ENCODE peak calls at places on chromosomes 7 and 10, in six cellular contexts. One of them, this sample, is unnamed.

GRCh38 chr10:49076319-49076718 is 39.0 kb downstream of the VSTM4 start:
- DNase-seq in K562: no peak
- DNase-seq in H1: no peak
- DNase-seq in SK-N-SH: no peak
- DNase-seq in HepG2: no peak
- DNase-seq in GM12892: no peak
- DNase-seq in this sample: no peak

GRCh38 chr10:121106607-121107006 is 255.4 kb downstream of the WDR11 start:
- DNase-seq in H1: no peak
- DNase-seq in HepG2: no peak
- DNase-seq in K562: no peak
- DNase-seq in GM12892: no peak
- DNase-seq in SK-N-SH: no peak
- DNase-seq in this sample: no peak

GRCh38 chr7:40276061-40276460 is 141.3 kb downstream of the SUGCT start:
- DNase-seq in K562: no peak
- DNase-seq in SK-N-SH: no peak
- DNase-seq in HepG2: no peak
- DNase-seq in H1: no peak
- DNase-seq in GM12892: no peak
- DNase-seq in this sample: no peak

GRCh38 chr10:59134785-59135184 is 41.7 kb upstream of the PHYHIPL start:
- DNase-seq in HepG2: no peak
- DNase-seq in H1: no peak
- DNase-seq in SK-N-SH: no peak
- DNase-seq in GM12892: no peak
- DNase-seq in K562: no peak
- DNase-seq in this sample: no peak

GRCh38 chr7:106609416-106609815 is 51.5 kb downstream of the CCDC71L start:
- DNase-seq in H1: no peak
- DNase-seq in GM12892: no peak
- DNase-seq in HepG2: no peak
- DNase-seq in SK-N-SH: no peak
- DNase-seq in K562: no peak
- DNase-seq in this sample: no peak

GRCh38 chr10:29257106-29257783 is 31.6 kb upstream of the LYZL1 start:
- DNase-seq in GM12892: no peak
- DNase-seq in SK-N-SH: no peak
- DNase-seq in HepG2: no peak
- DNase-seq in K562: no peak
- DNase-seq in H1: no peak
- DNase-seq in this sample: no peak

GRCh38 chr10:17073720-17074547 is 55.7 kb downstream of the CUBN start:
- DNase-seq in GM12892: no peak
- DNase-seq in SK-N-SH: no peak
- DNase-seq in H1: no peak
- DNase-seq in HepG2: no peak
- DNase-seq in K562: no peak
- DNase-seq in this sample: no peak

GRCh38 chr7:10483671-10484070 is 490.0 kb upstream of the PHF14 start:
- DNase-seq in H1: no peak
- DNase-seq in HepG2: no peak
- DNase-seq in GM12892: no peak
- DNase-seq in K562: no peak
- DNase-seq in SK-N-SH: no peak
- DNase-seq in this sample: no peak

GRCh38 chr7:47241112-47242065 is 340.5 kb downstream of the TNS3 start:
- DNase-seq in SK-N-SH: no peak
- DNase-seq in GM12892: no peak
- DNase-seq in HepG2: no peak
- DNase-seq in K562: no peak
- DNase-seq in H1: no peak
- DNase-seq in this sample: no peak

GRCh38 chr7:31775511-31775910 is 88.5 kb downstream of the PPP1R17 start:
- DNase-seq in SK-N-SH: no peak
- DNase-seq in GM12892: no peak
- DNase-seq in HepG2: no peak
- DNase-seq in H1: no peak
- DNase-seq in K562: no peak
- DNase-seq in this sample: no peak

GRCh38 chr7:47252706-47253105 is 329.2 kb downstream of the TNS3 start:
- DNase-seq in SK-N-SH: no peak
- DNase-seq in K562: no peak
- DNase-seq in H1: no peak
- DNase-seq in HepG2: no peak
- DNase-seq in GM12892: no peak
- DNase-seq in this sample: no peak

GRCh38 chr7:41891967-41892755 is 189.3 kb upstream of the INHBA start:
- DNase-seq in GM12892: no peak
- DNase-seq in K562: peak; percentile 14
- DNase-seq in SK-N-SH: peak; percentile 19
- DNase-seq in HepG2: no peak
- DNase-seq in H1: no peak
- DNase-seq in this sample: no peak

GRCh38 chr7:55100172-55100961 is 81.5 kb downstream of the EGFR start:
- DNase-seq in H1: no peak
- DNase-seq in GM12892: no peak
- DNase-seq in K562: no peak
- DNase-seq in SK-N-SH: no peak
- DNase-seq in HepG2: no peak
- DNase-seq in this sample: no peak

GRCh38 chr7:57579454-57579853 is 129.5 kb downstream of the ZNF716 start:
- DNase-seq in H1: no peak
- DNase-seq in SK-N-SH: no peak
- DNase-seq in K562: no peak
- DNase-seq in HepG2: no peak
- DNase-seq in GM12892: no peak
- DNase-seq in this sample: no peak

GRCh38 chr7:152537639-152538038 is 101.8 kb upstream of the KMT2C start:
- DNase-seq in GM12892: no peak
- DNase-seq in SK-N-SH: no peak
- DNase-seq in K562: peak; percentile 4
- DNase-seq in HepG2: no peak
- DNase-seq in H1: no peak
- DNase-seq in this sample: no peak

GRCh38 chr10:130050008-130050407 is 60.6 kb downstream of the C10orf143 start:
- DNase-seq in K562: no peak
- DNase-seq in SK-N-SH: no peak
- DNase-seq in H1: no peak
- DNase-seq in GM12892: no peak
- DNase-seq in HepG2: no peak
- DNase-seq in this sample: no peak

GRCh38 chr10:119759832-119760231 is 34.0 kb downstream of the INPP5F start:
- DNase-seq in K562: no peak
- DNase-seq in SK-N-SH: no peak
- DNase-seq in H1: no peak
- DNase-seq in GM12892: no peak
- DNase-seq in HepG2: no peak
- DNase-seq in this sample: no peak

GRCh38 chr7:43868681-43869017 is 668 bp downstream of the MRPS24 start:
- DNase-seq in K562: no peak
- DNase-seq in SK-N-SH: no peak
- DNase-seq in GM12892: no peak
- DNase-seq in H1: no peak
- DNase-seq in HepG2: no peak
- DNase-seq in this sample: no peak

GRCh38 chr10:78062296-78062695 is 28.6 kb downstream of the RPS24 start:
- DNase-seq in SK-N-SH: no peak
- DNase-seq in GM12892: no peak
- DNase-seq in K562: no peak
- DNase-seq in H1: no peak
- DNase-seq in HepG2: no peak
- DNase-seq in this sample: no peak

GRCh38 chr10:124589491-124590006 is 127.9 kb downstream of the LHPP start:
- DNase-seq in GM12892: no peak
- DNase-seq in SK-N-SH: no peak
- DNase-seq in K562: no peak
- DNase-seq in HepG2: peak; percentile 76
- DNase-seq in H1: no peak
- DNase-seq in this sample: no peak

GRCh38 chr7:104106106-104106505 is 101.7 kb downstream of the ORC5 start:
- DNase-seq in H1: no peak
- DNase-seq in K562: no peak
- DNase-seq in HepG2: peak; percentile 27
- DNase-seq in GM12892: no peak
- DNase-seq in SK-N-SH: no peak
- DNase-seq in this sample: no peak

GRCh38 chr7:134750083-134751062 is 29.1 kb upstream of the CALD1 start:
- DNase-seq in K562: peak; percentile 86
- DNase-seq in H1: peak; percentile 50
- DNase-seq in HepG2: peak; percentile 27
- DNase-seq in SK-N-SH: peak; percentile 47
- DNase-seq in GM12892: peak; percentile 33
- DNase-seq in this sample: peak; percentile 19

GRCh38 chr7:47337021-47337492 is 244.9 kb downstream of the TNS3 start:
- DNase-seq in K562: no peak
- DNase-seq in SK-N-SH: no peak
- DNase-seq in H1: no peak
- DNase-seq in GM12892: no peak
- DNase-seq in HepG2: no peak
- DNase-seq in this sample: no peak

GRCh38 chr7:74725840-74726239 is 48.0 kb upstream of the NCF1 start:
- DNase-seq in K562: no peak
- DNase-seq in HepG2: no peak
- DNase-seq in GM12892: no peak
- DNase-seq in H1: no peak
- DNase-seq in SK-N-SH: no peak
- DNase-seq in this sample: no peak

GRCh38 chr7:74717889-74718288 is 55.9 kb upstream of the NCF1 start:
- DNase-seq in H1: no peak
- DNase-seq in GM12892: no peak
- DNase-seq in SK-N-SH: no peak
- DNase-seq in K562: no peak
- DNase-seq in HepG2: no peak
- DNase-seq in this sample: no peak

GRCh38 chr7:74718336-74718735 is 55.5 kb upstream of the NCF1 start:
- DNase-seq in H1: no peak
- DNase-seq in HepG2: no peak
- DNase-seq in K562: no peak
- DNase-seq in SK-N-SH: no peak
- DNase-seq in GM12892: no peak
- DNase-seq in this sample: no peak

GRCh38 chr7:74726309-74727101 is 47.3 kb upstream of the NCF1 start:
- DNase-seq in HepG2: no peak
- DNase-seq in SK-N-SH: no peak
- DNase-seq in H1: no peak
- DNase-seq in K562: no peak
- DNase-seq in GM12892: no peak
- DNase-seq in this sample: no peak

GRCh38 chr7:74722045-74722603 is 51.7 kb upstream of the NCF1 start:
- DNase-seq in K562: no peak
- DNase-seq in HepG2: no peak
- DNase-seq in SK-N-SH: no peak
- DNase-seq in H1: no peak
- DNase-seq in GM12892: no peak
- DNase-seq in this sample: no peak
- TF ChIP-seq POLR2AphosphoS5 in K562: no peak
- TF ChIP-seq POLR2AphosphoS5 in HepG2: no peak
- TF ChIP-seq POLR2AphosphoS5 in SK-N-SH: no peak
- TF ChIP-seq POLR2AphosphoS5 in H1: no peak
- TF ChIP-seq POLR2AphosphoS5 in GM12892: no peak
- TF ChIP-seq POLR2AphosphoS5 in this sample: no peak

GRCh38 chr7:130147710-130148325 is 57.4 kb downstream of the TMEM209 start:
- DNase-seq in GM12892: no peak
- DNase-seq in SK-N-SH: no peak
- DNase-seq in H1: no peak
- DNase-seq in K562: no peak
- DNase-seq in HepG2: no peak
- DNase-seq in this sample: no peak

GRCh38 chr7:130150587-130150986 is 54.6 kb downstream of the TMEM209 start:
- DNase-seq in GM12892: no peak
- DNase-seq in K562: no peak
- DNase-seq in SK-N-SH: no peak
- DNase-seq in HepG2: no peak
- DNase-seq in H1: no peak
- DNase-seq in this sample: no peak

GRCh38 chr7:130151591-130152269 is 53.5 kb downstream of the TMEM209 start:
- DNase-seq in H1: no peak
- DNase-seq in SK-N-SH: no peak
- DNase-seq in GM12892: no peak
- DNase-seq in HepG2: no peak
- DNase-seq in K562: no peak
- DNase-seq in this sample: no peak

GRCh38 chr7:130148561-130148960 is 56.6 kb downstream of the TMEM209 start:
- DNase-seq in SK-N-SH: no peak
- DNase-seq in GM12892: no peak
- DNase-seq in K562: no peak
- DNase-seq in HepG2: no peak
- DNase-seq in H1: no peak
- DNase-seq in this sample: no peak

GRCh38 chr7:130149575-130150139 is 55.5 kb downstream of the TMEM209 start:
- DNase-seq in HepG2: no peak
- DNase-seq in SK-N-SH: no peak
- DNase-seq in H1: no peak
- DNase-seq in GM12892: no peak
- DNase-seq in K562: no peak
- DNase-seq in this sample: no peak
- TF ChIP-seq TAF1 in HepG2: no peak
- TF ChIP-seq TAF1 in SK-N-SH: no peak
- TF ChIP-seq TAF1 in H1: no peak
- TF ChIP-seq TAF1 in GM12892: no peak
- TF ChIP-seq TAF1 in K562: no peak
- TF ChIP-seq TAF1 in this sample: no peak

GRCh38 chr10:72503241-72503640 is 122.6 kb downstream of the MICU1 start:
- DNase-seq in HepG2: no peak
- DNase-seq in SK-N-SH: no peak
- DNase-seq in GM12892: no peak
- DNase-seq in K562: no peak
- DNase-seq in H1: no peak
- DNase-seq in this sample: no peak
- TF ChIP-seq POLR2AphosphoS5 in HepG2: no peak
- TF ChIP-seq POLR2AphosphoS5 in SK-N-SH: no peak
- TF ChIP-seq POLR2AphosphoS5 in GM12892: no peak
- TF ChIP-seq POLR2AphosphoS5 in K562: no peak
- TF ChIP-seq POLR2AphosphoS5 in H1: no peak
- TF ChIP-seq POLR2AphosphoS5 in this sample: no peak

GRCh38 chr10:131700506-131700905 is 200.3 kb upstream of the PPP2R2D start:
- DNase-seq in SK-N-SH: no peak
- DNase-seq in HepG2: no peak
- DNase-seq in H1: no peak
- DNase-seq in GM12892: no peak
- DNase-seq in K562: no peak
- DNase-seq in this sample: no peak

GRCh38 chr10:131698232-131698631 is 202.6 kb upstream of the PPP2R2D start:
- DNase-seq in HepG2: no peak
- DNase-seq in GM12892: no peak
- DNase-seq in SK-N-SH: no peak
- DNase-seq in K562: no peak
- DNase-seq in H1: no peak
- DNase-seq in this sample: no peak

GRCh38 chr10:131697461-131698128 is 203.2 kb upstream of the PPP2R2D start:
- DNase-seq in GM12892: no peak
- DNase-seq in HepG2: no peak
- DNase-seq in H1: no peak
- DNase-seq in K562: no peak
- DNase-seq in SK-N-SH: peak; percentile 71
- DNase-seq in this sample: no peak

GRCh38 chr10:131700032-131700431 is 200.8 kb upstream of the PPP2R2D start:
- DNase-seq in SK-N-SH: no peak
- DNase-seq in K562: no peak
- DNase-seq in H1: no peak
- DNase-seq in HepG2: no peak
- DNase-seq in GM12892: no peak
- DNase-seq in this sample: no peak

GRCh38 chr10:131698986-131699385 is 201.8 kb upstream of the PPP2R2D start:
- DNase-seq in SK-N-SH: no peak
- DNase-seq in K562: no peak
- DNase-seq in GM12892: no peak
- DNase-seq in HepG2: no peak
- DNase-seq in H1: no peak
- DNase-seq in this sample: no peak
- TF ChIP-seq TAF1 in SK-N-SH: no peak
- TF ChIP-seq TAF1 in K562: no peak
- TF ChIP-seq TAF1 in GM12892: no peak
- TF ChIP-seq TAF1 in HepG2: no peak
- TF ChIP-seq TAF1 in H1: no peak
- TF ChIP-seq TAF1 in this sample: no peak